ENCODE peak calls at places on chromosome 2, in nine cellular contexts. H is heart left ventricle; K is HepG2; R is NCI-H1048; J is ureter; S is effector memory CD8-positive, alpha-beta T cell; O is hippocampal formation; G is EL; A is right atrium auricular region. I is an unnamed sample.
A peak's percentile ranks its signal among the peaks of the same experiment; 100 is the strongest.

GRCh38 chr2:213818436-213818835 is 534.2 kb downstream of the SPAG16 start:
- DNase-seq in R (no peak), K (no peak), S (no peak), J (no peak), G (peak; percentile 56), H (no peak), A (no peak), O (no peak), I (no peak)

GRCh38 chr2:119473621-119474370 is 42.1 kb downstream of the TMEM37 start:
- DNase-seq in O (no peak), K (no peak), S (no peak), G (no peak), R (no peak), H (no peak), J (no peak), A (no peak), I (no peak)

GRCh38 chr2:233331536-233331935 is 22.8 kb upstream of the DGKD start:
- DNase-seq in J (peak; percentile 63), R (no peak), O (peak; percentile 9), G (no peak), S (peak; percentile 76), K (no peak), A (peak; percentile 79), H (peak; percentile 73), I (no peak)

GRCh38 chr2:100242416-100242815 is 79.9 kb downstream of the LONRF2 start:
- DNase-seq in H (no peak), A (no peak), K (no peak), J (peak; percentile 35), R (no peak), G (no peak), S (no peak), O (no peak), I (no peak)

GRCh38 chr2:222933458-222933857 is 72.6 kb downstream of the ACSL3 start:
- DNase-seq in S (no peak), O (no peak), J (no peak), A (no peak), H (no peak), R (no peak), K (no peak), G (no peak), I (no peak)

GRCh38 chr2:172513935-172514586 is 41.8 kb upstream of the PDK1 start:
- DNase-seq in R (no peak), A (no peak), O (peak; percentile 48), S (no peak), H (peak; percentile 37), K (no peak), G (no peak), J (no peak), I (no peak)

GRCh38 chr2:86035883-86036789 is 69.5 kb downstream of the POLR1A start:
- DNase-seq in G (peak; percentile 80), H (peak; percentile 92), R (no peak), S (peak; percentile 63), J (peak; percentile 72), A (peak; percentile 84), O (peak; percentile 62), K (no peak), I (no peak)

GRCh38 chr2:145197944-145198343 is 678.0 kb upstream of the ZEB2 start:
- DNase-seq in A (no peak), G (no peak), R (no peak), S (no peak), J (no peak), O (no peak), K (no peak), H (no peak), I (no peak)

GRCh38 chr2:121696410-121696930 is 40.2 kb downstream of the NIFK start:
- DNase-seq in J (no peak), O (no peak), R (no peak), A (no peak), G (no peak), K (no peak), S (no peak), H (no peak), I (no peak)

GRCh38 chr2:232292395-232293154 is 86.0 kb upstream of the ALPP start:
- DNase-seq in J (no peak), H (peak; percentile 38), O (no peak), A (peak; percentile 60), S (peak; percentile 58), K (peak; percentile 58), G (peak; percentile 63), R (no peak), I (no peak)